ENCODE peak calls at places on chromosome 11, in four cellular contexts. Z is Calu3, A is retinal pigment epithelial cell, T is psoas muscle. E is an unnamed sample.

GRCh38 chr11:37141707-37142106 is 543.7 kb upstream of the RAG2 start:
- DNase-seq in Z (peak; percentile 6), A (no peak), T (no peak), E (no peak)

GRCh38 chr11:91907225-91907624 is 317.4 kb upstream of the FAT3 start:
- DNase-seq in Z (no peak), A (no peak), T (no peak), E (no peak)

GRCh38 chr11:86811637-86812321 is 11.4 kb downstream of the PRSS23 start:
- DNase-seq in Z (peak; percentile 56), A (no peak), T (no peak), E (no peak)

GRCh38 chr11:14248577-14248976 is 110.4 kb downstream of the RRAS2 start:
- DNase-seq in Z (no peak), A (no peak), T (no peak), E (no peak)

GRCh38 chr11:130212431-130212961 is 52.9 kb downstream of the ST14 start:
- DNase-seq in Z (no peak), A (no peak), T (no peak), E (peak; percentile 36)

GRCh38 chr11:18429349-18429748 is 17.2 kb downstream of the LDHC start:
- DNase-seq in Z (no peak), A (no peak), T (no peak), E (no peak)

GRCh38 chr11:93737904-93738612 is 3.2 kb downstream of the TAF1D start:
- DNase-seq in Z (no peak), A (no peak), T (no peak), E (no peak)

GRCh38 chr11:115606223-115607220 is 102.3 kb upstream of the CADM1 start:
- DNase-seq in Z (no peak), A (peak; percentile 62), T (no peak), E (peak; percentile 54)

GRCh38 chr11:17600316-17601205 is 53.5 kb downstream of the OTOG start:
- DNase-seq in Z (no peak), A (no peak), T (peak; percentile 38), E (no peak)

GRCh38 chr11:27280131-27280530 is 82.9 kb downstream of the CCDC34 start:
- DNase-seq in Z (no peak), A (no peak), T (no peak), E (no peak)

GRCh38 chr11:134341805-134342571 is 10.2 kb downstream of the GLB1L2 start:
- DNase-seq in Z (no peak), A (no peak), T (no peak), E (no peak)

GRCh38 chr11:123159146-123159857 is 35.7 kb downstream of the CLMP start:
- DNase-seq in Z (no peak), A (peak; percentile 55), T (no peak), E (no peak)

GRCh38 chr11:65576867-65577755 is 1.3 kb downstream of the EHBP1L1 start:
- DNase-seq in Z (peak; percentile 78), A (no peak), T (peak; percentile 95), E (no peak)

GRCh38 chr11:94602430-94603372 is 35.5 kb downstream of the PIWIL4 start:
- DNase-seq in Z (peak; percentile 63), A (peak; percentile 24), T (peak; percentile 68), E (no peak)

GRCh38 chr11:65215441-65216076 is 33.8 kb downstream of the CAPN1 start:
- DNase-seq in Z (no peak), A (no peak), T (no peak), E (no peak)

GRCh38 chr11:12330491-12331231 is 46.7 kb upstream of the PARVA start:
- DNase-seq in Z (peak; percentile 13), A (no peak), T (no peak), E (no peak)

GRCh38 chr11:57982763-57983162 is 40.9 kb upstream of the OR9Q1 start:
- DNase-seq in Z (no peak), A (no peak), T (no peak), E (no peak)

GRCh38 chr11:60785806-60786361 is 751 bp downstream of the MS4A10 start:
- DNase-seq in Z (no peak), A (no peak), T (no peak), E (no peak)

GRCh38 chr11:62846177-62846576 is 6.8 kb upstream of the WDR74 start:
- DNase-seq in Z (no peak), A (no peak), T (no peak), E (no peak)

GRCh38 chr11:13955971-13956421 is 6.5 kb upstream of the SPON1 start:
- DNase-seq in Z (peak; percentile 43), A (no peak), T (peak; percentile 55), E (peak; percentile 48)

GRCh38 chr11:72736452-72737069 is 15.6 kb downstream of the ARAP1 start:
- DNase-seq in Z (no peak), A (no peak), T (peak; percentile 71), E (no peak)

GRCh38 chr11:73152861-73153483 is 10.9 kb upstream of the FCHSD2 start:
- DNase-seq in Z (peak; percentile 24), A (no peak), T (no peak), E (no peak)

GRCh38 chr11:60301178-60301577 is 20.7 kb downstream of the MS4A4A start:
- DNase-seq in Z (no peak), A (no peak), T (no peak), E (no peak)

GRCh38 chr11:128520206-128520885 is 67.0 kb downstream of the ETS1 start:
- DNase-seq in Z (no peak), A (no peak), T (no peak), E (no peak)

GRCh38 chr11:125343086-125343731 is 152.9 kb downstream of the FEZ1 start:
- DNase-seq in Z (no peak), A (no peak), T (no peak), E (no peak)

GRCh38 chr11:66015094-66015881 is 3.5 kb downstream of the CST6 start:
- DNase-seq in Z (peak; percentile 46), A (peak; percentile 27), T (peak; percentile 74), E (no peak)

GRCh38 chr11:126310229-126310991 is 6.5 kb downstream of the DCPS start:
- DNase-seq in Z (peak; percentile 76), A (no peak), T (peak; percentile 85), E (peak; percentile 82)

GRCh38 chr11:132445966-132446365 is 1075.6 kb downstream of the NTM start:
- DNase-seq in Z (no peak), A (no peak), T (no peak), E (no peak)

GRCh38 chr11:132451942-132452601 is 1080.2 kb downstream of the OPCML start:
- DNase-seq in Z (no peak), A (peak; percentile 77), T (no peak), E (no peak)

GRCh38 chr11:132444891-132445290 is 1074.5 kb downstream of the NTM start:
- DNase-seq in Z (no peak), A (no peak), T (no peak), E (no peak)

GRCh38 chr11:132450631-132451030 is 1080.2 kb downstream of the NTM start:
- DNase-seq in Z (no peak), A (no peak), T (no peak), E (no peak)

GRCh38 chr11:132448334-132448995 is 1078.0 kb downstream of the NTM start:
- DNase-seq in Z (no peak), A (no peak), T (no peak), E (no peak)
- TF ChIP-seq CTCF in Z (no peak), A (peak; percentile 27), T (no peak), E (no peak)

GRCh38 chr11:9662273-9662672 is 1.6 kb upstream of the SWAP70 start:
- DNase-seq in Z (no peak), A (no peak), T (no peak), E (no peak)

GRCh38 chr11:9660886-9661285 is 3.0 kb upstream of the SWAP70 start:
- DNase-seq in Z (peak; percentile 9), A (no peak), T (no peak), E (no peak)

GRCh38 chr11:9664276-9665171 is 647 bp downstream of the SWAP70 start:
- DNase-seq in Z (peak; percentile 50), A (no peak), T (peak; percentile 59), E (peak; percentile 58)

GRCh38 chr11:9665749-9666148 is 1.9 kb downstream of the SWAP70 start:
- DNase-seq in Z (no peak), A (no peak), T (no peak), E (no peak)

GRCh38 chr11:9663699-9664275 is at the start of gene SWAP70:
- DNase-seq in Z (peak; percentile 93), A (no peak), T (peak; percentile 93), E (peak; percentile 81)
- TF ChIP-seq CTCF in Z (no peak), A (peak; percentile 39), T (peak; percentile 40), E (no peak)

DNA sequence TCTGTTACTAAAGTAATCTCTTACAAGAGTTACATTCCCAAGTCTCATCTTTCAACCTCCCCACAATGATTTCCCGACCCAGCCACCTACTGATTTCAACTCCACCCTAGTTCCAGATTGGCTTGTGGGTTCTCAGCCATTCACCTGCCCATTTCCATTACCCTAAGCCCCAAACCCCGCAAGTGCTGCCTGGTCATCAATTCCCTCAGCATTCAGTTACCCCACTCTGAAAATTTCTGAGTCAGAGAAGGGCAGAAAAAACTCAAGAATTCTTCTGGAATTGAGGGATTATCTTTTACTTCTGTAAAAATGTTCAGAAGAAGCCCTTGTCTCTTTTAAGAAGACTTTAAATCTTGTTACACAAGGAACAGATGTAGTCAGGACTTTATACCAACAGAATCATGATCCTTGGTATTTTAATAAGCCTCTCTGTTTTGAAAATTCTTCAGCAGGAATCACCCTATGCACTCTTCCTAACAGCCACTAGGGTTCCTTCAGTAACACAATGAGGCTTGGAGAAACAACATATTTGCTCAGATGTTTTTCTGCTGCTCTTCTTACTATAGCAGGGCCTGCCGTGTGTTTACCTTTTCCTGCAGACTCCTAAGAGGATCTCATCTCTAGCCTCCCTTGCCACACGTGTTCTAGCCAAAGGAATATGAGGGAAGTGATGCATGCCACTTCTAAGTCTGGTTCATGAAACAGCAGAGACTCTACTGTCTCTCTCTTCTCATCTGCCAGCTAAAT is 29.2 kb upstream of the PAMR1 start:
- DNase-seq in Z (no peak), A (no peak), T (no peak), E (no peak)
- TF ChIP-seq CTCF in Z (no peak), A (peak; percentile 54), T (no peak), E (peak; percentile 53)

DNA sequence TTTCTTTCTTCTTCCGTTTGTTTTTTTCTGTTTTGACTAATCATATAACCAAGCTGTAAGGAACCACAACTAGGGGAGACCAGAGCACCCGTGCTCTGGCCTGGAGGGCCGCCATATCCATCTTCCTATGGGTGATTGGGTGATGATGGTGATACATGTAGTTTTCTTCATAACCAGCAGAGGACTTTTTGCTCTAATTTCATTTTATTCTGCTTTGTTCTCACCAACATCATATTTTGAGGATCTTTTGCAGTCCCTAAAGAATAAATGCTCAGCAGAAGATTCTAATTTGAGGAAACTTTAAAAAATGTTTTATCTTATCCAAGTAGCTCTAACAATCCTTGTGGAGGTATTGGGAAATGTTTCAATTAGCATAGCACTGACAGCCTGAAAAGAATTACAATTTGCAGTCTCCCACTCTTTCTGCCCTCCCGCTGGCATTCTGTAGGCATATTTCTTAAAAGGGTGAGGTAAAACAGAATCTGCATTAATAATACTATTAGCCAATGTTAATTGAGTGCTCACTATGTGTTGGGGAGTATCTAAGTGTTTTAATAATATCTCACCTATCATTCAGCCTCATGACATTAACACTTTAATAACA is 544.0 kb downstream of the NTM start:
- DNase-seq in Z (no peak), A (no peak), T (no peak), E (no peak)
- TF ChIP-seq CTCF in Z (no peak), A (peak; percentile 52), T (no peak), E (peak; percentile 36)

GRCh38 chr11:112178428-112178827 is 3.1 kb downstream of the BCO2 start:
- DNase-seq in Z (no peak), A (no peak), T (no peak), E (no peak)
- TF ChIP-seq CTCF in Z (no peak), A (no peak), T (no peak), E (no peak)

GRCh38 chr11:113908107-113908506 is 3.5 kb downstream of the HTR3B start:
- DNase-seq in Z (no peak), A (no peak), T (no peak), E (no peak)
- TF ChIP-seq CTCF in Z (no peak), A (no peak), T (no peak), E (no peak)

GRCh38 chr11:107468596-107468995 is 11.0 kb upstream of the CWF19L2 start:
- DNase-seq in Z (peak; percentile 2), A (no peak), T (no peak), E (no peak)
- TF ChIP-seq CTCF in Z (no peak), A (no peak), T (no peak), E (no peak)

E was measured in mesothelial cell of epicardium.